ENCODE peak calls at places on chromosome 3, in five cellular contexts. M is LoVo, J is T-helper 2 cell, V is mammary epithelial cell, Z is GM03348. R is an unnamed sample.

GRCh38 chr3:109224333-109224732 is 87.8 kb downstream of the C3orf85 start:
- DNase-seq in M (no peak), J (no peak), V (no peak), Z (no peak), R (peak)

GRCh38 chr3:17322106-17322793 is 420.2 kb downstream of the TBC1D5 start:
- DNase-seq in M (no peak), J (no peak), V (no peak), Z (no peak), R (no peak)

GRCh38 chr3:133941390-133941789 is 45.7 kb upstream of the RAB6B start:
- DNase-seq in M (no peak), J (no peak), V (no peak), Z (peak), R (no peak)

GRCh38 chr3:146131616-146132410 is 29.2 kb downstream of the PLOD2 start:
- DNase-seq in M (no peak), J (no peak), V (peak), Z (peak), R (no peak)

GRCh38 chr3:19934098-19934566 is at the start of gene EFHB:
- DNase-seq in M (peak), J (no peak), V (peak), Z (no peak), R (peak)

GRCh38 chr3:134014270-134014669 is 15.5 kb downstream of the SLCO2A1 start:
- DNase-seq in M (no peak), J (no peak), V (no peak), Z (no peak), R (no peak)

GRCh38 chr3:197490098-197490497 is 65.7 kb downstream of the BDH1 start:
- DNase-seq in M (peak), J (no peak), V (peak), Z (peak), R (no peak)

GRCh38 chr3:186239321-186239720 is 122.7 kb downstream of the DGKG start:
- DNase-seq in M (no peak), J (no peak), V (no peak), Z (no peak), R (peak)

GRCh38 chr3:100032262-100032661 is 82.0 kb downstream of the FILIP1L start:
- DNase-seq in M (no peak), J (no peak), V (peak), Z (peak), R (no peak)

GRCh38 chr3:193827039-193827669 is 234.1 kb downstream of the OPA1 start:
- DNase-seq in M (no peak), J (no peak), V (no peak), Z (no peak), R (no peak)

GRCh38 chr3:70933105-70933810 is 620.8 kb upstream of the MDFIC2 start:
- DNase-seq in M (no peak), J (no peak), V (peak), Z (no peak), R (no peak)

GRCh38 chr3:53730565-53730964 is 115.7 kb downstream of the CHDH start:
- DNase-seq in M (no peak), J (no peak), V (no peak), Z (peak), R (peak)

GRCh38 chr3:46935168-46935858 is 41.2 kb downstream of the CCDC12 start:
- DNase-seq in M (peak), J (no peak), V (peak), Z (peak), R (no peak)

GRCh38 chr3:52265387-52265786 is 13.1 kb downstream of the WDR82 start:
- DNase-seq in M (no peak), J (no peak), V (no peak), Z (no peak), R (no peak)

GRCh38 chr3:117565777-117566176 is 856.2 kb downstream of the TUSC7 start:
- DNase-seq in M (no peak), J (no peak), V (no peak), Z (no peak), R (no peak)

GRCh38 chr3:20049275-20049674 is 9.0 kb downstream of the KAT2B start:
- DNase-seq in M (no peak), J (no peak), V (no peak), Z (no peak), R (no peak)

GRCh38 chr3:124467980-124468902 is 262.0 kb upstream of the UMPS start:
- DNase-seq in M (peak), J (no peak), V (peak), Z (peak), R (peak)

GRCh38 chr3:9901967-9902366 is 681 bp upstream of the IL17RE start:
- DNase-seq in M (no peak), J (no peak), V (no peak), Z (no peak), R (no peak)

GRCh38 chr3:18237251-18238005 is 187.7 kb downstream of the SATB1 start:
- DNase-seq in M (no peak), J (no peak), V (peak), Z (peak), R (no peak)

GRCh38 chr3:124161453-124161852 is 169.5 kb upstream of the ROPN1 start:
- DNase-seq in M (no peak), J (no peak), V (no peak), Z (no peak), R (no peak)

GRCh38 chr3:143360244-143360643 is 240.7 kb downstream of the CHST2 start:
- DNase-seq in M (no peak), J (no peak), V (peak), Z (no peak), R (peak)

GRCh38 chr3:12436514-12437222 is 47.6 kb upstream of the TSEN2 start:
- DNase-seq in M (no peak), J (no peak), V (no peak), Z (peak), R (no peak)

GRCh38 chr3:138437281-138437680 is 2.9 kb downstream of the ESYT3 start:
- DNase-seq in M (no peak), J (no peak), V (no peak), Z (no peak), R (no peak)

GRCh38 chr3:177642042-177642441 is 444.8 kb upstream of the TBL1XR1 start:
- DNase-seq in M (no peak), J (no peak), V (no peak), Z (no peak), R (no peak)

GRCh38 chr3:148718982-148719862 is 21.5 kb downstream of the AGTR1 start:
- DNase-seq in M (no peak), J (no peak), V (no peak), Z (peak), R (peak)

GRCh38 chr3:21326704-21327103 is 424.3 kb downstream of the ZNF385D start:
- DNase-seq in M (no peak), J (no peak), V (no peak), Z (peak), R (no peak)

GRCh38 chr3:80733522-80734176 is 965.9 kb upstream of the ROBO1 start:
- DNase-seq in M (peak), J (no peak), V (peak), Z (peak), R (no peak)

GRCh38 chr3:183975981-183976662 is 41.6 kb downstream of the ABCC5 start:
- DNase-seq in M (no peak), J (no peak), V (no peak), Z (no peak), R (no peak)

GRCh38 chr3:183825380-183826161 is at the start of gene MAP6D1:
- DNase-seq in M (peak), J (no peak), V (peak), Z (peak), R (peak)

R was measured in COR-L47.